ENCODE peak calls at places on chromosome X, in four cellular contexts. One of them, this sample, is unnamed.

GRCh38 chrX:23008431-23009099 is 8.8 kb downstream of the DDX53 start:
- DNase-seq in substantia nigra: no peak
- DNase-seq in iPS DF 6.9: no peak
- DNase-seq in MM.1S: peak
- DNase-seq in this sample: no peak

GRCh38 chrX:281166-281999 is at the start of gene PLCXD1:
- DNase-seq in substantia nigra: no peak
- DNase-seq in MM.1S: peak
- DNase-seq in iPS DF 6.9: peak
- DNase-seq in this sample: no peak

GRCh38 chrX:107673933-107674479 is 45.7 kb downstream of the PRPS1 start:
- DNase-seq in iPS DF 6.9: no peak
- DNase-seq in MM.1S: peak
- DNase-seq in substantia nigra: no peak
- DNase-seq in this sample: peak

GRCh38 chrX:69107231-69107739 is 58.0 kb downstream of the PJA1 start:
- DNase-seq in substantia nigra: no peak
- DNase-seq in iPS DF 6.9: peak
- DNase-seq in MM.1S: no peak
- DNase-seq in this sample: no peak

GRCh38 chrX:54633641-54634040 is 103.6 kb downstream of the GNL3L start:
- DNase-seq in substantia nigra: no peak
- DNase-seq in iPS DF 6.9: no peak
- DNase-seq in MM.1S: no peak
- DNase-seq in this sample: no peak

GRCh38 chrX:74521961-74522833 is 92.2 kb downstream of the RLIM start:
- DNase-seq in iPS DF 6.9: no peak
- DNase-seq in MM.1S: no peak
- DNase-seq in substantia nigra: no peak
- DNase-seq in this sample: no peak

GRCh38 chrX:126137899-126138298 is 28.2 kb downstream of the DCAF12L2 start:
- DNase-seq in substantia nigra: no peak
- DNase-seq in MM.1S: peak
- DNase-seq in iPS DF 6.9: peak
- DNase-seq in this sample: no peak

GRCh38 chrX:67555578-67556203 is 11.9 kb downstream of the AR start:
- DNase-seq in MM.1S: peak
- DNase-seq in iPS DF 6.9: no peak
- DNase-seq in substantia nigra: no peak
- DNase-seq in this sample: no peak

GRCh38 chrX:38275615-38276014 is 51.7 kb downstream of the RPGR start:
- DNase-seq in MM.1S: no peak
- DNase-seq in iPS DF 6.9: no peak
- DNase-seq in substantia nigra: no peak
- DNase-seq in this sample: peak

GRCh38 chrX:96480081-96480480 is 204.6 kb upstream of the DIAPH2 start:
- DNase-seq in substantia nigra: no peak
- DNase-seq in iPS DF 6.9: no peak
- DNase-seq in MM.1S: no peak
- DNase-seq in this sample: no peak

GRCh38 chrX:31500920-31501319 is 429.1 kb upstream of the FTHL17 start:
- DNase-seq in substantia nigra: no peak
- DNase-seq in MM.1S: peak
- DNase-seq in iPS DF 6.9: no peak
- DNase-seq in this sample: no peak

GRCh38 chrX:55758033-55758432 is 40.5 kb downstream of the RRAGB start:
- DNase-seq in substantia nigra: no peak
- DNase-seq in MM.1S: no peak
- DNase-seq in iPS DF 6.9: no peak
- DNase-seq in this sample: no peak

GRCh38 chrX:77740376-77740905 is 45.6 kb downstream of the ATRX start:
- DNase-seq in iPS DF 6.9: no peak
- DNase-seq in MM.1S: no peak
- DNase-seq in substantia nigra: no peak
- DNase-seq in this sample: no peak

GRCh38 chrX:39854772-39855747 is 242.7 kb downstream of the BCOR start:
- DNase-seq in substantia nigra: no peak
- DNase-seq in MM.1S: peak
- DNase-seq in iPS DF 6.9: no peak
- DNase-seq in this sample: peak

GRCh38 chrX:120536056-120536455 is 24.7 kb downstream of the CUL4B start:
- DNase-seq in iPS DF 6.9: no peak
- DNase-seq in MM.1S: no peak
- DNase-seq in substantia nigra: no peak
- DNase-seq in this sample: no peak

GRCh38 chrX:118360429-118361125 is 14.7 kb downstream of the WDR44 start:
- DNase-seq in iPS DF 6.9: no peak
- DNase-seq in substantia nigra: no peak
- DNase-seq in MM.1S: no peak
- DNase-seq in this sample: no peak

GRCh38 chrX:47278684-47279083 is 45.9 kb downstream of the USP11 start:
- DNase-seq in substantia nigra: no peak
- DNase-seq in MM.1S: no peak
- DNase-seq in iPS DF 6.9: no peak
- DNase-seq in this sample: no peak

GRCh38 chrX:74015379-74016019 is 288.5 kb upstream of the ZCCHC13 start:
- DNase-seq in MM.1S: peak
- DNase-seq in iPS DF 6.9: peak
- DNase-seq in substantia nigra: peak
- DNase-seq in this sample: peak

GRCh38 chrX:132022115-132022862 is 813 bp upstream of the STK26 start:
- DNase-seq in MM.1S: peak
- DNase-seq in substantia nigra: no peak
- DNase-seq in iPS DF 6.9: no peak
- DNase-seq in this sample: no peak

GRCh38 chrX:103613362-103613761 is 5.6 kb downstream of the TCEAL3 start:
- DNase-seq in iPS DF 6.9: no peak
- DNase-seq in MM.1S: no peak
- DNase-seq in substantia nigra: no peak
- DNase-seq in this sample: no peak

GRCh38 chrX:115949900-115950822 is 220.4 kb upstream of the AGTR2 start:
- DNase-seq in substantia nigra: peak
- DNase-seq in MM.1S: no peak
- DNase-seq in iPS DF 6.9: no peak
- DNase-seq in this sample: no peak

GRCh38 chrX:134886201-134886600 is 104.6 kb upstream of the SMIM10 start:
- DNase-seq in iPS DF 6.9: no peak
- DNase-seq in substantia nigra: no peak
- DNase-seq in MM.1S: no peak
- DNase-seq in this sample: no peak

GRCh38 chrX:13808865-13809264 is 8.0 kb downstream of the GPM6B start:
- DNase-seq in iPS DF 6.9: no peak
- DNase-seq in substantia nigra: no peak
- DNase-seq in MM.1S: peak
- DNase-seq in this sample: no peak

GRCh38 chrX:14777484-14777883 is 95.4 kb downstream of the FANCB start:
- DNase-seq in substantia nigra: no peak
- DNase-seq in MM.1S: no peak
- DNase-seq in iPS DF 6.9: no peak
- DNase-seq in this sample: no peak

GRCh38 chrX:68843992-68844391 is 15.2 kb downstream of the EFNB1 start:
- DNase-seq in substantia nigra: no peak
- DNase-seq in MM.1S: no peak
- DNase-seq in iPS DF 6.9: no peak
- DNase-seq in this sample: no peak

GRCh38 chrX:75303795-75304194 is 29.9 kb downstream of the UPRT start:
- DNase-seq in iPS DF 6.9: no peak
- DNase-seq in substantia nigra: no peak
- DNase-seq in MM.1S: no peak
- DNase-seq in this sample: no peak

GRCh38 chrX:7390446-7390845 is 242.5 kb upstream of the PUDP start:
- DNase-seq in iPS DF 6.9: no peak
- DNase-seq in substantia nigra: no peak
- DNase-seq in MM.1S: no peak
- DNase-seq in this sample: no peak

DNA sequence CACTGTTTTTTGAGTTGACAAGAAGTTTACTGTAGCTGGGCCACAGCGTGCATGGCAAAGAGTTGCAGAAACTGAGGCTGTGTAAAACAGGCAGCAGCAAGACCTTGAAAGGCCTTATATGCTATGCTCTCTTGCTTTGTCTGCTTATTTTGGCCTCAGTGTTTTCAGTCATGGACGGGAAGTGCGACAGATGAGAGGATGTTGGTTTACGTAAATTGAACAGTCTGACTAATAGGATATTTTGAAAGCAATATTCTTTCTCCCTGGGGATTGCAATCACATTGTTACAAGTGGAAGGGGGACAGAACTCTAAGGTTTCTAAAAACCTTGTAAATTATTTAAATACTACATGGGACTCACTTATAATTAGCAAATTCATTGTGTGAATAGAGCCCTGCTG is 32.2 kb upstream of the MAGEA10 start:
- DNase-seq in iPS DF 6.9: no peak
- DNase-seq in substantia nigra: no peak
- DNase-seq in MM.1S: no peak
- DNase-seq in this sample: no peak
- H3K27ac ChIP-seq in iPS DF 6.9: no peak
- H3K27ac ChIP-seq in substantia nigra: no peak
- H3K27ac ChIP-seq in MM.1S: no peak
- H3K27ac ChIP-seq in this sample: no peak

GRCh38 chrX:72122621-72123275 is 9.0 kb downstream of the RTL5 start:
- DNase-seq in iPS DF 6.9: no peak
- DNase-seq in MM.1S: no peak
- DNase-seq in substantia nigra: no peak
- DNase-seq in this sample: no peak
- H3K27ac ChIP-seq in iPS DF 6.9: no peak
- H3K27ac ChIP-seq in MM.1S: no peak
- H3K27ac ChIP-seq in substantia nigra: no peak
- H3K27ac ChIP-seq in this sample: no peak

DNA sequence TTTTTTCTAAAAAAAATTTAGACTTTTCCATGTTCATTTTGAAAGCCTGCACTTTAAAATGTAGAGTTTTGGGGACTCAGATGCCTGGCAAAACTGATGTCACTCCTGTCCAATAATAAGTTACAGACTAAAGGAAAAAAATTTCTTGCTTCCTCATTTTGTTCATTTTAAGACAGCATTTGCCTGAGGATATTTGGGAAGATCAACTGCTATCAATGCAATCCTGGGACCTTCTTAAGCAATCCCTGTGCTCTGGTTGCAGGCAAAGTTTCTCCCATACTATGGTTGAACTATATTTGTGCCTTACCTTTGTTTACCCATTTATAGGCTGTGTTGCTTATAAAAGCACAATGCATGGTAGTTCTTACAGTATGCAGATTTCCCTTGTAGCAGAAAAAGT is 280.4 kb downstream of the CFAP47 start:
- DNase-seq in substantia nigra: no peak
- DNase-seq in iPS DF 6.9: no peak
- DNase-seq in MM.1S: no peak
- DNase-seq in this sample: no peak
- H3K27ac ChIP-seq in substantia nigra: no peak
- H3K27ac ChIP-seq in iPS DF 6.9: no peak
- H3K27ac ChIP-seq in MM.1S: no peak
- H3K27ac ChIP-seq in this sample: no peak

DNA sequence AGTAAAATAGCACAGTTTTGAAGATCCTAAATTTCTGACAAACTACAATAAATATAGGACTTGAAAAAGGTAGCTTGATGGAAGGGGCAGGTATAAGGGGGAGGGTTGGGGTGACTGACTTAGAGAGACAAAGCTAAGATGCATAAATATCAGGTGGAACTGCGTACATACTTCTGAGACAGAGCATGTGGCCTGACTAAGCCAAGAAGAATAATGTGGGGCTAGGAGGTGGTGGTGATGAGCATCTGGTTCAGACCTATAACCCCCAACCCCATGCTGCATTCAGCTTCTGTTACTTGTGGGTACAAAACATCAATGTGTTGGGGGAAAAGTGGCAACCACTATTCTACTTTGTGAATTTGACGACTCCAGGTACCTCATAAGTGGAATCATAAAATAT is 19.8 kb downstream of the USP9X start:
- DNase-seq in substantia nigra: no peak
- DNase-seq in MM.1S: no peak
- DNase-seq in iPS DF 6.9: no peak
- DNase-seq in this sample: no peak
- H3K27ac ChIP-seq in substantia nigra: no peak
- H3K27ac ChIP-seq in MM.1S: no peak
- H3K27ac ChIP-seq in iPS DF 6.9: no peak
- H3K27ac ChIP-seq in this sample: no peak

GRCh38 chrX:11386001-11386523 is 92.8 kb downstream of the AMELX start:
- DNase-seq in substantia nigra: no peak
- DNase-seq in MM.1S: no peak
- DNase-seq in iPS DF 6.9: no peak
- DNase-seq in this sample: no peak
- H3K27ac ChIP-seq in substantia nigra: no peak
- H3K27ac ChIP-seq in MM.1S: no peak
- H3K27ac ChIP-seq in iPS DF 6.9: no peak
- H3K27ac ChIP-seq in this sample: no peak

DNA sequence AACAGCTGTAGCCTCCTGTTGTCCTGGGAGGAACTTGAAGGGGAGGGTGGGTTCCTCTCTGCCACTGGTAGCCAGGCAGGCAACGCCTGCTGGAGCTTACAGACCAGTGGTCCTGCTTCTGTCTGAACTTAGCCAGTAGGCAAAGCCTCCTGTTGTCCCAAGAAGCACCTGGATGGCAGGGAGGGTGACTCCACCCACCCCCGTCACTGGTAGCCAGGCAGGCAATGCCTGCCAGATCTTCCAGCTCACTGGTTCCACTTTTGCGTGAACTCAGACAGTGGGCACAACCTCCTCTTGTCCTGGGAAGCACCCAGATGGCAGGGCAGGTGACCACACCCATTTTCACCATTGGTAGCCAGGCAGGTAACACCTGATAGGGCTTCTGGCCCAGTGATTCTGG is 203.5 kb upstream of the DIPK2B start:
- DNase-seq in substantia nigra: no peak
- DNase-seq in MM.1S: no peak
- DNase-seq in iPS DF 6.9: no peak
- DNase-seq in this sample: no peak
- H3K27ac ChIP-seq in substantia nigra: no peak
- H3K27ac ChIP-seq in MM.1S: no peak
- H3K27ac ChIP-seq in iPS DF 6.9: no peak
- H3K27ac ChIP-seq in this sample: no peak

GRCh38 chrX:11632732-11633131 is 33.0 kb downstream of the ARHGAP6 start:
- DNase-seq in MM.1S: no peak
- DNase-seq in substantia nigra: no peak
- DNase-seq in iPS DF 6.9: no peak
- DNase-seq in this sample: no peak

GRCh38 chrX:11629593-11630211 is 36.0 kb downstream of the ARHGAP6 start:
- DNase-seq in substantia nigra: no peak
- DNase-seq in iPS DF 6.9: no peak
- DNase-seq in MM.1S: peak
- DNase-seq in this sample: no peak

GRCh38 chrX:11626351-11626750 is 39.4 kb downstream of the ARHGAP6 start:
- DNase-seq in substantia nigra: no peak
- DNase-seq in MM.1S: no peak
- DNase-seq in iPS DF 6.9: no peak
- DNase-seq in this sample: no peak

GRCh38 chrX:11628399-11628798 is 37.3 kb downstream of the ARHGAP6 start:
- DNase-seq in iPS DF 6.9: no peak
- DNase-seq in substantia nigra: no peak
- DNase-seq in MM.1S: no peak
- DNase-seq in this sample: no peak
- H3K27ac ChIP-seq in iPS DF 6.9: no peak
- H3K27ac ChIP-seq in substantia nigra: no peak
- H3K27ac ChIP-seq in MM.1S: no peak
- H3K27ac ChIP-seq in this sample: no peak

This sample was measured in GM12878.